ENCODE peak calls at places on chromosome 1, in eight cellular contexts. E, Z, T, B, L, N, K and A are unnamed samples.

GRCh38 chr1:201255470-201256362 is 27.6 kb upstream of the PKP1 start:
- DNase-seq in L (no peak), B (no peak), Z (no peak), N (no peak), E (no peak), T (no peak), K (no peak), A (no peak)

GRCh38 chr1:33459766-33460543 is 12.5 kb upstream of the ZSCAN20 start:
- DNase-seq in Z (no peak), E (no peak), L (peak; percentile 34), B (peak; percentile 72), K (no peak), N (no peak), T (peak; percentile 40), A (no peak)

GRCh38 chr1:173861731-173862145 is 6.1 kb downstream of the GAS5 start:
- DNase-seq in T (no peak), E (no peak), N (no peak), B (peak; percentile 56), K (no peak), L (peak; percentile 29), Z (no peak), A (no peak)

GRCh38 chr1:43444827-43445225 is 8.9 kb downstream of the HYI start:
- DNase-seq in T (no peak), Z (peak; percentile 39), K (peak; percentile 7), E (no peak), N (peak; percentile 33), B (no peak), L (no peak), A (no peak)

GRCh38 chr1:103145449-103145848 is 37.1 kb upstream of the COL11A1 start:
- DNase-seq in K (no peak), B (no peak), E (no peak), L (no peak), T (no peak), N (no peak), Z (no peak), A (no peak)

GRCh38 chr1:65265296-65266271 is 43.8 kb upstream of the DNAJC6 start:
- DNase-seq in N (no peak), T (peak; percentile 34), E (no peak), B (no peak), Z (no peak), K (peak; percentile 29), L (no peak), A (peak; percentile 11)

GRCh38 chr1:214354440-214355148 is 73.6 kb downstream of the SMYD2 start:
- DNase-seq in T (no peak), Z (no peak), K (no peak), N (no peak), B (no peak), L (no peak), E (no peak), A (no peak)

GRCh38 chr1:101567582-101568189 is 330.9 kb downstream of the S1PR1 start:
- DNase-seq in T (peak; percentile 29), N (peak; percentile 46), B (no peak), E (no peak), Z (no peak), L (peak; percentile 53), K (no peak), A (peak; percentile 51)

GRCh38 chr1:27119270-27119618 is 35.7 kb downstream of the SLC9A1 start:
- DNase-seq in L (no peak), T (peak; percentile 86), N (no peak), K (peak; percentile 74), B (no peak), Z (no peak), E (no peak), A (no peak)

GRCh38 chr1:242467556-242468145 is 56.8 kb downstream of the PLD5 start:
- DNase-seq in B (no peak), E (no peak), Z (no peak), N (peak; percentile 49), K (peak; percentile 60), L (peak; percentile 30), T (peak; percentile 56), A (peak; percentile 34)

GRCh38 chr1:55702064-55702463 is 486.9 kb upstream of the USP24 start:
- DNase-seq in T (peak; percentile 39), K (no peak), B (no peak), N (no peak), E (no peak), L (peak; percentile 18), Z (no peak), A (peak; percentile 23)

DNA sequence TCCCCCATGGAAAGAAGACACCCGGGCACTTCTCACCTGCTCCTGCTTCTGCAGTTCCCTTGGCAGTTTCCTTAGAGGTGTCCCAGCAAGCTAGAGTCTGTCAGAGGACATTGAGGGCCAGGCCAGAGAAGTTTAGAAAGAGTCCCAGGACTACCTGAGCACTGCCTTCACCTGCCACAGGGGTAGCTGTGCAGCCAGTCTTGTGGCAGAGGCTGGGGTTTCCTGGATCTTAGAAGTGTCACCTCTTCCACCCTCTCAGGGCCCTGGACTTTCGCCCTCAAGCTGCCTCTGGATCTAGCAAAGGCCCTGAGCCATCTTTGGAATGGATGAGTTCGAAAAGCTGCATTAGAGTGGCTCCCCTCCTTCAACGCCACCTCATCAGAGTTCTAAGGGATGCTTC is 34.9 kb upstream of the BTG2 start:
- DNase-seq in L (no peak), K (no peak), Z (no peak), N (no peak), E (no peak), T (no peak), B (no peak), A (no peak)
- H3K4me1 ChIP-seq in L (peaks cover 90% of the 10 kb centered on the region), K (no peaks in the 10 kb centered on the region), Z (peaks cover 59% of the 10 kb centered on the region), N (peaks cover 12% of the 10 kb centered on the region), E (peaks cover 35% of the 10 kb centered on the region), T (peaks cover 7% of the 10 kb centered on the region), B (no peaks in the 10 kb centered on the region), A (peaks cover 4% of the 10 kb centered on the region)

GRCh38 chr1:31588751-31589515 is 12.6 kb downstream of the TINAGL1 start:
- DNase-seq in L (no peak), Z (peak; percentile 73), B (peak; percentile 83), K (no peak), N (no peak), E (no peak), T (no peak), A (peak; percentile 61)
- H3K27ac ChIP-seq in L (no peak overlapping the region), Z (peak overlapping the region; percentile 74), B (peak overlapping the region; percentile 92), K (peak overlapping the region; percentile 91), N (peak overlapping the region; percentile 57), E (peak overlapping the region; percentile 62), T (no peak overlapping the region), A (peak overlapping the region; percentile 81)

GRCh38 chr1:6499318-6499717 is 7.9 kb upstream of the PLEKHG5 start:
- DNase-seq in K (no peak), Z (no peak), N (no peak), T (no peak), B (no peak), L (no peak), E (no peak), A (no peak)
- H3K4me1 ChIP-seq in K (peaks cover 5% of the 10 kb centered on the region), Z (peaks cover 22% of the 10 kb centered on the region), N (peaks cover 11% of the 10 kb centered on the region), T (no peaks in the 10 kb centered on the region), B (peaks cover 5% of the 10 kb centered on the region), L (no peaks in the 10 kb centered on the region), E (peaks cover 30% of the 10 kb centered on the region), A (peaks cover 2% of the 10 kb centered on the region)

GRCh38 chr1:178279287-178279686 is 185.4 kb downstream of the RASAL2 start:
- DNase-seq in T (no peak), L (no peak), E (no peak), B (peak; percentile 51), Z (no peak), K (no peak), N (no peak), A (no peak)

GRCh38 chr1:178273707-178274410 is 180.0 kb downstream of the RASAL2 start:
- DNase-seq in B (no peak), E (no peak), Z (no peak), L (no peak), T (no peak), N (no peak), K (no peak), A (no peak)

GRCh38 chr1:178275553-178275952 is 181.6 kb downstream of the RASAL2 start:
- DNase-seq in E (no peak), T (no peak), K (no peak), L (no peak), B (no peak), N (no peak), Z (no peak), A (no peak)

GRCh38 chr1:178275083-178275482 is 181.2 kb downstream of the RASAL2 start:
- DNase-seq in Z (no peak), E (no peak), K (no peak), L (no peak), B (no peak), N (no peak), T (no peak), A (no peak)

DNA sequence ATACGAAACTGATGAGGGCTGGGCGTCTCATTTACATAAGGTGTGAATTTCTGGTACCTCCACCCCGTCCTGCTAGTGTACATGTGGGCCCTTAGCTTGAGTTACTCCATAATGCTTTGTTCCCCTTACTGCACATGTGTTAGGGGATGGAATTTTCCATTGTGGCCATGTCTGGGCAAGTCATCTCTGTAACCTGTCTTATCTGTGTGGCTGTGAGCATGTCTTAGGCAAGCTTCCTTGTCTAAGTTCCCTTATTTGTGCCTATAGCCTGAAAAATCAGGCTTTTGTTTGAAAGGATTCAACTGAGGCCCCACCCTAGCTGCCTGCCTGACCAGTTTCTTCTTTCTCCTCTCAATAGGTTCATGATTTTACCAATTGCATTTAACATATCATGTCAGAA is 184.2 kb downstream of the RASAL2 start:
- DNase-seq in Z (no peak), B (no peak), E (no peak), L (no peak), K (no peak), N (no peak), T (no peak), A (no peak)
- H3K27ac ChIP-seq in Z (no peak overlapping the region), B (peak overlapping the region; percentile 26), E (peak overlapping the region; percentile 54), L (no peak overlapping the region), K (no peak overlapping the region), N (no peak overlapping the region), T (no peak overlapping the region), A (no peak overlapping the region)

GRCh38 chr1:233908092-233908491 is 3.6 kb downstream of the SLC35F3 start:
- DNase-seq in L (no peak), N (no peak), Z (no peak), E (no peak), T (no peak), K (no peak), B (no peak), A (no peak)

GRCh38 chr1:233909195-233909594 is 4.7 kb downstream of the SLC35F3 start:
- DNase-seq in N (no peak), T (no peak), E (no peak), L (no peak), B (peak; percentile 71), Z (no peak), K (no peak), A (no peak)

GRCh38 chr1:233912909-233913308 is 8.4 kb downstream of the SLC35F3 start:
- DNase-seq in K (no peak), N (no peak), E (no peak), B (no peak), L (no peak), T (no peak), Z (no peak), A (no peak)

GRCh38 chr1:233916706-233917105 is 12.2 kb downstream of the SLC35F3 start:
- DNase-seq in B (peak; percentile 55), Z (no peak), T (no peak), K (no peak), E (no peak), N (no peak), L (no peak), A (no peak)

GRCh38 chr1:233912447-233912846 is 8.0 kb downstream of the SLC35F3 start:
- DNase-seq in E (no peak), L (no peak), K (no peak), T (no peak), B (no peak), N (no peak), Z (no peak), A (no peak)
- H3K4me1 ChIP-seq in E (no peaks in the 10 kb centered on the region), L (no peaks in the 10 kb centered on the region), K (no peaks in the 10 kb centered on the region), T (no peaks in the 10 kb centered on the region), B (peaks cover 20% of the 10 kb centered on the region), N (no peaks in the 10 kb centered on the region), Z (no peaks in the 10 kb centered on the region), A (no peaks in the 10 kb centered on the region)